ENCODE peak calls at places on chromosome 18, in four cellular contexts. One of them, this sample, is unnamed.
A peak's percentile ranks its signal among the peaks of the same experiment; 100 is the strongest.

GRCh38 chr18:77178559-77178958 is 46.0 kb upstream of the MBP start:
- DNase-seq in neuronal stem cell: no peak
- DNase-seq in mesenchymal stem cell: peak; percentile 3
- DNase-seq in IMR-90: peak; percentile 27
- DNase-seq in this sample: peak; percentile 43

GRCh38 chr18:56299740-56300139 is 338.7 kb downstream of the TXNL1 start:
- DNase-seq in neuronal stem cell: no peak
- DNase-seq in mesenchymal stem cell: no peak
- DNase-seq in IMR-90: no peak
- DNase-seq in this sample: no peak

GRCh38 chr18:36780748-36781147 is 48.1 kb downstream of the TPGS2 start:
- DNase-seq in neuronal stem cell: no peak
- DNase-seq in mesenchymal stem cell: peak; percentile 49
- DNase-seq in IMR-90: peak; percentile 73
- DNase-seq in this sample: peak; percentile 42

GRCh38 chr18:26579941-26580618 is 31.7 kb upstream of the KCTD1 start:
- DNase-seq in neuronal stem cell: no peak
- DNase-seq in mesenchymal stem cell: no peak
- DNase-seq in IMR-90: no peak
- DNase-seq in this sample: no peak

GRCh38 chr18:35116784-35117318 is 75.6 kb downstream of the MAPRE2 start:
- DNase-seq in neuronal stem cell: no peak
- DNase-seq in mesenchymal stem cell: no peak
- DNase-seq in IMR-90: no peak
- DNase-seq in this sample: no peak

GRCh38 chr18:2894841-2895370 is 48.1 kb downstream of the EMILIN2 start:
- DNase-seq in neuronal stem cell: no peak
- DNase-seq in mesenchymal stem cell: no peak
- DNase-seq in IMR-90: no peak
- DNase-seq in this sample: no peak

GRCh38 chr18:48445540-48445939 is 36.4 kb upstream of the ZBTB7C start:
- DNase-seq in neuronal stem cell: peak; percentile 75
- DNase-seq in mesenchymal stem cell: peak; percentile 87
- DNase-seq in IMR-90: peak; percentile 74
- DNase-seq in this sample: peak; percentile 81

GRCh38 chr18:55321268-55322175 is 266.5 kb downstream of the TCF4 start:
- DNase-seq in neuronal stem cell: peak; percentile 78
- DNase-seq in mesenchymal stem cell: peak; percentile 93
- DNase-seq in IMR-90: peak; percentile 89
- DNase-seq in this sample: peak; percentile 57

GRCh38 chr18:73861771-73862170 is 285.9 kb downstream of the FBXO15 start:
- DNase-seq in neuronal stem cell: no peak
- DNase-seq in mesenchymal stem cell: no peak
- DNase-seq in IMR-90: no peak
- DNase-seq in this sample: no peak

GRCh38 chr18:6757966-6758365 is 28.4 kb downstream of the ARHGAP28 start:
- DNase-seq in neuronal stem cell: no peak
- DNase-seq in mesenchymal stem cell: peak; percentile 55
- DNase-seq in IMR-90: peak; percentile 60
- DNase-seq in this sample: no peak

GRCh38 chr18:26547302-26548143 is 830 bp downstream of the KCTD1 start:
- DNase-seq in neuronal stem cell: peak; percentile 77
- DNase-seq in mesenchymal stem cell: peak; percentile 80
- DNase-seq in IMR-90: peak; percentile 84
- DNase-seq in this sample: peak; percentile 53

GRCh38 chr18:57836557-57836956 is 33.4 kb upstream of the ATP8B1 start:
- DNase-seq in neuronal stem cell: no peak
- DNase-seq in mesenchymal stem cell: no peak
- DNase-seq in IMR-90: no peak
- DNase-seq in this sample: no peak
- H3K4me1 ChIP-seq in neuronal stem cell: no peaks in the 10 kb centered on the region
- H3K4me1 ChIP-seq in mesenchymal stem cell: peaks cover 5% of the 10 kb centered on the region
- H3K4me1 ChIP-seq in IMR-90: peaks cover 8% of the 10 kb centered on the region
- H3K4me1 ChIP-seq in this sample: peaks cover 3% of the 10 kb centered on the region

GRCh38 chr18:53819671-53820070 is 404.8 kb downstream of the MBD2 start:
- DNase-seq in neuronal stem cell: no peak
- DNase-seq in mesenchymal stem cell: no peak
- DNase-seq in IMR-90: no peak
- DNase-seq in this sample: no peak

GRCh38 chr18:53817976-53818950 is 406.2 kb downstream of the MBD2 start:
- DNase-seq in neuronal stem cell: no peak
- DNase-seq in mesenchymal stem cell: no peak
- DNase-seq in IMR-90: no peak
- DNase-seq in this sample: no peak

DNA sequence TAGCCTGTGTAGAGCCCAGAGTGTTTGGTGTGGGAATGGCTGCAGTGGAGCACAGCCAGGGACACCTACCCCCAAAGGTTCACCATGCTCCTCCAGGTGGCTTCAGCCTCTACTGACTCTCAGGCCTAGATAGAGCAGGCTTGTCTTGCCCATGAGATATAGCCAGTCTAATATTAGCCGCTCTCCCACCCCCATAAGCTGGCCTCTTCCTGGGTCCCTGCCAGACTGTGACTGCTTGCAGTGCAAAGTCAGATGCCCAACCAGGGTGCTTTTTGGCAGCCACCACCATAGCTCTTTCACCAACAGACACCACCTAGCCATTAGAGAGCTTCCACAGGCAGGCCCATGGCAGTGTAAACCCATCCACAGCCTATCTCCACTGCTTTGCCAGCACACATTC is 405.3 kb downstream of the MBD2 start:
- DNase-seq in neuronal stem cell: no peak
- DNase-seq in mesenchymal stem cell: no peak
- DNase-seq in IMR-90: no peak
- DNase-seq in this sample: no peak
- H3K18ac ChIP-seq in neuronal stem cell: no peak overlapping the region
- H3K18ac ChIP-seq in mesenchymal stem cell: no peak overlapping the region
- H3K18ac ChIP-seq in IMR-90: no peak overlapping the region
- H3K18ac ChIP-seq in this sample: no peak overlapping the region

GRCh38 chr18:111292-112014 is 46.9 kb upstream of the USP14 start:
- DNase-seq in neuronal stem cell: peak; percentile 72
- DNase-seq in mesenchymal stem cell: peak; percentile 17
- DNase-seq in IMR-90: peak; percentile 40
- DNase-seq in this sample: peak; percentile 47
- H3K4me1 ChIP-seq in neuronal stem cell: no peaks in the 10 kb centered on the region
- H3K4me1 ChIP-seq in mesenchymal stem cell: no peaks in the 10 kb centered on the region
- H3K4me1 ChIP-seq in IMR-90: peaks cover 1% of the 10 kb centered on the region
- H3K4me1 ChIP-seq in this sample: peaks cover 3% of the 10 kb centered on the region

GRCh38 chr18:9494778-9495302 is 19.5 kb downstream of the RALBP1 start:
- DNase-seq in neuronal stem cell: no peak
- DNase-seq in mesenchymal stem cell: peak; percentile 81
- DNase-seq in IMR-90: peak; percentile 57
- DNase-seq in this sample: peak; percentile 36

GRCh38 chr18:9495916-9496540 is 20.7 kb downstream of the RALBP1 start:
- DNase-seq in neuronal stem cell: no peak
- DNase-seq in mesenchymal stem cell: no peak
- DNase-seq in IMR-90: no peak
- DNase-seq in this sample: peak; percentile 91

DNA sequence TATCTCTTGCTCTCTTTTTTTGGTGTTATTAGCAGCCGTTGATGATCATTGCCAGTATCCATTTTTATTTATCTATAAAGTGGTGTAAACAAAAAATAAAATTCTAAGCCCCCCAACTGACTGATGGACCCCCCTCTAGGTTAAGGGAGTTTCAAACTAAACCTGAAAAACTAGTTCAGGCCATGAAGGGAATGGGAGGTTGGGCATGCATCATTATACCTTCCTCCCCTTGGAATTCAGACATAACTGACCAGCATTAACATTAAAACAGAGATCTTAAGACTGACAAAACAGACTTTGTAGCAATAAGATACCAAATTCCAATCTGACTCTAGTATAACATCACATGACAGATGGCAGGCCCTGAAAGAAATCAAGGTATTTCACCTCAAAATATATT is 20.2 kb downstream of the RALBP1 start:
- DNase-seq in neuronal stem cell: no peak
- DNase-seq in mesenchymal stem cell: no peak
- DNase-seq in IMR-90: no peak
- DNase-seq in this sample: peak; percentile 37
- H3K18ac ChIP-seq in neuronal stem cell: no peak overlapping the region
- H3K18ac ChIP-seq in mesenchymal stem cell: no peak overlapping the region
- H3K18ac ChIP-seq in IMR-90: no peak overlapping the region
- H3K18ac ChIP-seq in this sample: no peak overlapping the region

GRCh38 chr18:64410685-64411084 is 261.8 kb upstream of the LINC00305 start:
- DNase-seq in neuronal stem cell: no peak
- DNase-seq in mesenchymal stem cell: no peak
- DNase-seq in IMR-90: no peak
- DNase-seq in this sample: no peak

GRCh38 chr18:64403784-64404498 is 255.1 kb upstream of the LINC00305 start:
- DNase-seq in neuronal stem cell: no peak
- DNase-seq in mesenchymal stem cell: no peak
- DNase-seq in IMR-90: no peak
- DNase-seq in this sample: no peak

GRCh38 chr18:64405161-64405560 is 256.3 kb upstream of the LINC00305 start:
- DNase-seq in neuronal stem cell: no peak
- DNase-seq in mesenchymal stem cell: peak; percentile 64
- DNase-seq in IMR-90: peak; percentile 16
- DNase-seq in this sample: peak; percentile 15

GRCh38 chr18:64407606-64408005 is 258.7 kb upstream of the LINC00305 start:
- DNase-seq in neuronal stem cell: no peak
- DNase-seq in mesenchymal stem cell: no peak
- DNase-seq in IMR-90: no peak
- DNase-seq in this sample: no peak

GRCh38 chr18:64409511-64409910 is 260.6 kb upstream of the LINC00305 start:
- DNase-seq in neuronal stem cell: peak; percentile 17
- DNase-seq in mesenchymal stem cell: peak; percentile 17
- DNase-seq in IMR-90: no peak
- DNase-seq in this sample: peak; percentile 25
- H3K4me1 ChIP-seq in neuronal stem cell: peaks cover 4% of the 10 kb centered on the region
- H3K4me1 ChIP-seq in mesenchymal stem cell: no peaks in the 10 kb centered on the region
- H3K4me1 ChIP-seq in IMR-90: no peaks in the 10 kb centered on the region
- H3K4me1 ChIP-seq in this sample: no peaks in the 10 kb centered on the region

GRCh38 chr18:62384068-62384467 is 59.0 kb downstream of the TNFRSF11A start:
- DNase-seq in neuronal stem cell: no peak
- DNase-seq in mesenchymal stem cell: no peak
- DNase-seq in IMR-90: no peak
- DNase-seq in this sample: no peak
- H3K18ac ChIP-seq in neuronal stem cell: no peak overlapping the region
- H3K18ac ChIP-seq in mesenchymal stem cell: no peak overlapping the region
- H3K18ac ChIP-seq in IMR-90: no peak overlapping the region
- H3K18ac ChIP-seq in this sample: no peak overlapping the region

DNA sequence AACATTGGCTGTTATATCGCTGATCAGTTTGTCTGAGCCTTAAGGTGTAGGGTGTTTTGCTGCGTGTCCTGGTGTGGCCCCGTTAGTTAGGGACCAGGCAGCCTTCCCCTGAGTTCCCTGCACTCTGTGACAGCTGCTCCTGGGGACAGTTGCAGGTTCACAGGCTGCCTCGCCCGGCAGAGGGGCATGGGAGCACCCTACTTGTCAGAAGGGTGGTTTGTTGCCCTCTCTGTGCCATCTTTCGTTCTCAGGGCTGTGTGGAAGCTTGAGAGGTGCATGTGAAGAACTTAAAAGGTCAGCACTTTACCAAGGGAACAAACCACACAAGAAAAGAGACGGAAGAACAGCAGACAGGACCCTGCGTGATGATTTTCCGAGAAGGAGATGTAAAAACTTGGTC is 159.6 kb downstream of the LDLRAD4 start:
- DNase-seq in neuronal stem cell: no peak
- DNase-seq in mesenchymal stem cell: no peak
- DNase-seq in IMR-90: no peak
- DNase-seq in this sample: no peak
- H3K4me1 ChIP-seq in neuronal stem cell: peaks cover 13% of the 10 kb centered on the region
- H3K4me1 ChIP-seq in mesenchymal stem cell: peaks cover 8% of the 10 kb centered on the region
- H3K4me1 ChIP-seq in IMR-90: no peaks in the 10 kb centered on the region
- H3K4me1 ChIP-seq in this sample: no peaks in the 10 kb centered on the region

GRCh38 chr18:51168031-51168742 is 29.3 kb downstream of the MEX3C start:
- DNase-seq in neuronal stem cell: peak; percentile 31
- DNase-seq in mesenchymal stem cell: no peak
- DNase-seq in IMR-90: no peak
- DNase-seq in this sample: no peak
- H3K18ac ChIP-seq in neuronal stem cell: no peak overlapping the region
- H3K18ac ChIP-seq in mesenchymal stem cell: no peak overlapping the region
- H3K18ac ChIP-seq in IMR-90: no peak overlapping the region
- H3K18ac ChIP-seq in this sample: no peak overlapping the region